ENCODE peak calls at places on chromosomes 4 and X, in four cellular contexts. I is heart right ventricle, G is pancreas, H is fibroblast of lung. Q is an unnamed sample.

GRCh38 chr4:10077101-10077491 is 39.5 kb downstream of the WDR1 start:
- DNase-seq in G (no peak), H (no peak), I (no peak), Q (no peak)

GRCh38 chr4:89868999-89869589 is 25.6 kb upstream of the MMRN1 start:
- DNase-seq in G (no peak), H (no peak), I (no peak), Q (no peak)

GRCh38 chr4:153497091-153497531 is 31.0 kb downstream of the TMEM131L start:
- DNase-seq in H (peak), I (no peak), G (no peak), Q (no peak)

GRCh38 chrX:20116575-20117240 is at the start of gene MAP7D2:
- DNase-seq in H (no peak), G (peak), I (no peak), Q (peak)

GRCh38 chr4:99968330-99968729 is 18.3 kb upstream of the H2AZ1 start:
- DNase-seq in I (no peak), G (no peak), H (peak), Q (no peak)

GRCh38 chrX:124229374-124229773 is 103.1 kb upstream of the TEX13D start:
- DNase-seq in G (no peak), H (no peak), I (no peak), Q (no peak)

GRCh38 chr4:76950052-76950845 is 697 bp downstream of the SEPTIN11 start:
- DNase-seq in G (peak), I (peak), H (peak), Q (peak)

GRCh38 chr4:178577933-178578332 is 1135.7 kb upstream of the AGA start:
- DNase-seq in G (no peak), I (no peak), H (no peak), Q (no peak)

GRCh38 chrX:46710425-46710824 is 48.5 kb downstream of the SLC9A7 start:
- DNase-seq in G (no peak), I (no peak), H (peak), Q (no peak)

GRCh38 chrX:54093159-54093558 is 48.9 kb upstream of the PHF8 start:
- DNase-seq in H (no peak), G (no peak), I (no peak), Q (no peak)

GRCh38 chr4:143558823-143559756 is 45.6 kb downstream of the SMARCA5 start:
- DNase-seq in I (peak), H (peak), G (peak), Q (peak)

GRCh38 chr4:123397276-123398150 is 918 bp downstream of the SPRY1 start:
- DNase-seq in G (peak), I (peak), H (peak), Q (peak)

GRCh38 chr4:78166582-78166981 is 109.5 kb downstream of the FRAS1 start:
- DNase-seq in H (peak), G (no peak), I (no peak), Q (no peak)

GRCh38 chr4:6225469-6225868 is 25.1 kb upstream of the JAKMIP1 start:
- DNase-seq in G (no peak), H (peak), I (no peak), Q (no peak)

GRCh38 chr4:116638592-116638991 is 446.8 kb downstream of the TRAM1L1 start:
- DNase-seq in G (no peak), I (no peak), H (no peak), Q (no peak)

GRCh38 chr4:15318621-15319348 is 109.0 kb upstream of the C1QTNF7 start:
- DNase-seq in G (no peak), I (no peak), H (peak), Q (no peak)

GRCh38 chrX:20361081-20361889 is 94.6 kb upstream of the RPS6KA3 start:
- DNase-seq in I (no peak), G (no peak), H (peak), Q (no peak)

DNA sequence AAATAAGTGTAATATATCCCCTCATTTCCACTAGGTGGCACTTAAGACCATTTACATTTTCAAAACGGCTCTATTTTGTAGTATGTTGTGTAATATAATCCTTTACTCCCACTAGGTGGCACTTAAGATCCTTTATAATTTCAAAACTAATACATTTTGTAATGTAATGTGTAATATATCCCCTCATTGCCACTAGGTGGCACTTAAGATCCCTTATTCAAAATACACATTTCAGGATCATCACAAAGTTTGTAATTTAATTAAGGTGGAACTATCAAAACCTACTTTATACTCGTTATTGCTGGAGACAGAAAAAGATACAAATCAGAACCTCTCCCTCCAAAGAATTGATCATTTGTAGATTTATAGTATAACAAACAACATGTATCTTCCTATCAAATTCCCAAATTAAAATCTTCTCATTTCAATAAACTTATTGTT is 132.5 kb downstream of the ARHGAP6 start:
- DNase-seq in G (no peak), H (peak), I (peak), Q (no peak)
- TF ChIP-seq CTCF in G (peak), H (peak), I (peak), Q (peak)

GRCh38 chr4:971670-972500 is 1.5 kb downstream of the DGKQ start:
- DNase-seq in G (peak), I (no peak), H (no peak), Q (no peak)
- H3K27ac ChIP-seq in G (no peak), I (no peak), H (no peak), Q (no peak)

DNA sequence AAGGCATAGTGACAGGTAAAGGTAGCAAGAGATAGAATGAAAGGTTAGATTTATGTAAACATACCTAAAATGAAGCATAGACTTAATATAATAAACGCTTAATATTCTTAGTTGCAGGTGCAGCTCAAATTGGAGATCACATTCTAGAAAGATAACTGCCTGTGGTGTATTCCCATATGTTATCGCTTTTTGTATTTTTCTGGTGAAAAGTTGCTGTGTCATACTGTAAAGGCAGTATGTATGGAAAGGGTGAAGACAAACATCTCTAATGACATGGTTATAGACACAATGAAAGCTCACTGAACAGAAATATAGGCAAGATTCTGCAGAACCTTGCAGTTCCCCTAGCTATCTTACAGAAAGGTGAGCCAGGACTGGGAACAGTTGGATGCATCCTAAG is 240.3 kb downstream of the DCLK2 start:
- DNase-seq in H (no peak), I (no peak), G (no peak), Q (no peak)
- TF ChIP-seq CTCF in H (no peak), I (no peak), G (no peak), Q (no peak)

GRCh38 chr4:84931274-84931673 is 35.2 kb downstream of the WDFY3 start:
- DNase-seq in G (no peak), H (no peak), I (no peak), Q (no peak)
- H3K27ac ChIP-seq in G (no peak), H (no peak), I (no peak), Q (no peak)

GRCh38 chr4:158788608-158789007 is 19.8 kb downstream of the FNIP2 start:
- DNase-seq in G (no peak), H (no peak), I (no peak), Q (no peak)

GRCh38 chr4:158791588-158791987 is 22.8 kb downstream of the FNIP2 start:
- DNase-seq in G (no peak), H (no peak), I (no peak), Q (no peak)

GRCh38 chr4:158786155-158786581 is 17.3 kb downstream of the FNIP2 start:
- DNase-seq in G (no peak), H (peak), I (no peak), Q (no peak)

GRCh38 chr4:158789853-158790252 is 21.0 kb downstream of the FNIP2 start:
- DNase-seq in G (no peak), H (no peak), I (no peak), Q (no peak)

GRCh38 chr4:158787718-158788441 is 19.1 kb downstream of the FNIP2 start:
- DNase-seq in H (peak), G (no peak), I (no peak), Q (no peak)
- TF ChIP-seq CTCF in H (no peak), G (no peak), I (no peak), Q (no peak)

Q was measured in dorsolateral prefrontal cortex.